ENCODE peak calls at places on chromosomes 12 and 14, in ten cellular contexts. I, O, N, S, C, J, L, Y, K and P are unnamed samples.

GRCh38 chr14:104084251-104085002 is 1.1 kb upstream of the ASPG start:
- DNase-seq in N (no peak), K (no peak), J (no peak), C (no peak), I (no peak), S (no peak), L (no peak), O (no peak), Y (no peak), P (peak; percentile 13)

GRCh38 chr12:26266881-26267280 is 71.5 kb downstream of the SSPN start:
- DNase-seq in K (no peak), O (no peak), Y (no peak), I (no peak), S (no peak), N (no peak), C (no peak), L (no peak), J (no peak), P (no peak)

GRCh38 chr12:43980627-43981191 is 144.8 kb downstream of the TMEM117 start:
- DNase-seq in S (no peak), N (no peak), C (no peak), J (no peak), Y (no peak), I (no peak), O (no peak), L (no peak), K (no peak), P (no peak)

GRCh38 chr12:105935981-105936380 is 202.8 kb downstream of the NUAK1 start:
- DNase-seq in I (no peak), Y (no peak), L (no peak), O (no peak), K (no peak), C (no peak), J (peak; percentile 74), N (no peak), S (no peak), P (no peak)

GRCh38 chr14:89672636-89673279 is 255.7 kb upstream of the FOXN3 start:
- DNase-seq in N (no peak), C (no peak), L (no peak), I (peak; percentile 45), O (no peak), K (no peak), S (no peak), J (no peak), Y (no peak), P (no peak)

GRCh38 chr12:113475451-113476085 is 3.9 kb upstream of the LHX5 start:
- DNase-seq in C (no peak), J (no peak), S (no peak), O (no peak), L (no peak), K (no peak), N (no peak), I (no peak), Y (no peak), P (no peak)

GRCh38 chr12:2959194-2959507 is at the start of gene TEAD4:
- DNase-seq in O (no peak), N (no peak), S (no peak), K (no peak), J (peak; percentile 88), Y (no peak), I (peak; percentile 82), C (peak; percentile 89), L (peak; percentile 92), P (peak; percentile 69)

GRCh38 chr12:21751517-21751916 is 23.0 kb downstream of the KCNJ8 start:
- DNase-seq in C (no peak), I (no peak), L (no peak), N (no peak), Y (no peak), S (no peak), O (no peak), J (peak; percentile 28), K (no peak), P (no peak)

GRCh38 chr12:132100306-132101065 is 43.6 kb downstream of the DDX51 start:
- DNase-seq in J (no peak), N (no peak), L (no peak), C (no peak), K (no peak), S (no peak), Y (no peak), I (no peak), O (no peak), P (no peak)

GRCh38 chr12:105084251-105085250 is at the start of gene ALDH1L2:
- DNase-seq in S (no peak), O (peak; percentile 67), C (peak; percentile 90), L (peak; percentile 59), I (peak; percentile 85), K (peak; percentile 24), Y (peak; percentile 2), J (peak; percentile 97), N (peak; percentile 9), P (no peak)

GRCh38 chr14:101371691-101372493 is 189.4 kb upstream of the DIO3 start:
- DNase-seq in C (no peak), S (no peak), J (no peak), L (no peak), O (no peak), I (no peak), Y (no peak), K (no peak), N (no peak), P (no peak)

GRCh38 chr12:30756074-30756473 is 1.3 kb upstream of the CAPRIN2 start:
- DNase-seq in I (no peak), O (no peak), C (peak; percentile 31), J (no peak), Y (no peak), L (no peak), N (no peak), K (no peak), S (no peak), P (no peak)

GRCh38 chr14:22822619-22823551 is 6.8 kb upstream of the MRPL52 start:
- DNase-seq in C (peak; percentile 83), K (no peak), S (no peak), N (peak; percentile 44), O (peak; percentile 62), Y (peak; percentile 37), J (peak; percentile 94), I (peak; percentile 83), L (peak; percentile 77), P (no peak)

GRCh38 chr12:2820432-2820831 is 8.0 kb downstream of the ITFG2 start:
- DNase-seq in J (no peak), O (no peak), S (no peak), I (no peak), N (no peak), C (no peak), K (no peak), Y (no peak), L (no peak), P (no peak)

GRCh38 chr12:130576286-130576933 is 139.7 kb downstream of the RIMBP2 start:
- DNase-seq in C (no peak), J (no peak), Y (no peak), K (no peak), L (no peak), N (no peak), O (no peak), S (no peak), I (no peak), P (no peak)

GRCh38 chr12:124776126-124776513 is 87.5 kb downstream of the SCARB1 start:
- DNase-seq in O (no peak), L (no peak), Y (no peak), J (no peak), C (no peak), K (no peak), S (no peak), N (no peak), I (no peak), P (no peak)

GRCh38 chr12:40099423-40099853 is 6.4 kb downstream of the SLC2A13 start:
- DNase-seq in N (no peak), K (no peak), S (no peak), O (no peak), L (no peak), C (peak; percentile 70), J (no peak), Y (no peak), I (no peak), P (no peak)

GRCh38 chr12:120684523-120684932 is 2.4 kb upstream of the MLEC start:
- DNase-seq in K (no peak), S (no peak), C (peak; percentile 52), J (peak; percentile 83), Y (no peak), L (no peak), O (no peak), I (no peak), N (no peak), P (no peak)